ENCODE peak calls at places on chromosomes 6 and 20, in nine cellular contexts. V is ureter; M is left lobe of liver; Q is kidney tubule cell; S is activated CD4-positive, alpha-beta T cell treated with anti-CD3 and anti-CD28 coated beads, Interleukin-2, amount 10 ng/mL, durations not matched to agents 7 days and 5 days; R is left ventricle myocardium superior; X is cardiac fibroblast; C is colonic mucosa; A is hippocampal formation. H is an unnamed sample.

GRCh38 chr6:84224251-84224650 is 3.2 kb downstream of the CEP162 start:
- DNase-seq in V (no peak), M (no peak), Q (no peak), S (no peak), R (no peak), X (no peak), C (no peak), A (no peak), H (no peak)

GRCh38 chr20:49775229-49775693 is 37.4 kb upstream of the SLC9A8 start:
- DNase-seq in V (no peak), M (no peak), Q (peak), S (no peak), R (no peak), X (peak), C (peak), A (no peak), H (no peak)

GRCh38 chr20:52937701-52938100 is 34.5 kb upstream of the TSHZ2 start:
- DNase-seq in V (no peak), M (no peak), Q (peak), S (no peak), R (no peak), X (no peak), C (no peak), A (no peak), H (no peak)

GRCh38 chr20:59158673-59159072 is 4.9 kb upstream of the ZNF831 start:
- DNase-seq in V (no peak), M (no peak), Q (no peak), S (no peak), R (no peak), X (no peak), C (peak), A (no peak), H (no peak)

GRCh38 chr20:61494763-61495595 is 242.9 kb downstream of the CDH4 start:
- DNase-seq in V (no peak), M (no peak), Q (no peak), S (no peak), R (no peak), X (no peak), C (no peak), A (no peak), H (no peak)

GRCh38 chr6:118735320-118735719 is 83.9 kb upstream of the CEP85L start:
- DNase-seq in V (no peak), M (no peak), Q (no peak), S (no peak), R (no peak), X (peak), C (no peak), A (no peak), H (no peak)

GRCh38 chr20:48718914-48719578 is 108.8 kb downstream of the PREX1 start:
- DNase-seq in V (no peak), M (no peak), Q (no peak), S (peak), R (no peak), X (no peak), C (no peak), A (no peak), H (no peak)

GRCh38 chr6:17905611-17906592 is 81.5 kb downstream of the KIF13A start:
- DNase-seq in V (no peak), M (no peak), Q (peak), S (no peak), R (no peak), X (peak), C (no peak), A (no peak), H (no peak)

GRCh38 chr6:54873589-54873988 is 27.0 kb downstream of the FAM83B start:
- DNase-seq in V (no peak), M (no peak), Q (no peak), S (no peak), R (no peak), X (no peak), C (no peak), A (no peak), H (no peak)

GRCh38 chr6:119306396-119306968 is 43.1 kb downstream of the MAN1A1 start:
- DNase-seq in V (no peak), M (no peak), Q (no peak), S (no peak), R (no peak), X (no peak), C (no peak), A (no peak), H (no peak)

GRCh38 chr6:21769405-21769851 is 175.9 kb downstream of the SOX4 start:
- DNase-seq in V (no peak), M (no peak), Q (peak), S (no peak), R (no peak), X (peak), C (no peak), A (no peak), H (no peak)

GRCh38 chr20:12956303-12956702 is 52.5 kb upstream of the SPTLC3 start:
- DNase-seq in V (no peak), M (no peak), Q (no peak), S (no peak), R (no peak), X (no peak), C (no peak), A (no peak), H (no peak)

GRCh38 chr20:41065716-41066115 is 37.1 kb downstream of the TOP1 start:
- DNase-seq in V (no peak), M (no peak), Q (no peak), S (no peak), R (no peak), X (no peak), C (no peak), A (no peak), H (no peak)

GRCh38 chr6:133236898-133237297 is 4.3 kb upstream of the EYA4 start:
- DNase-seq in V (no peak), M (no peak), Q (no peak), S (no peak), R (no peak), X (peak), C (no peak), A (no peak), H (no peak)

GRCh38 chr20:48697845-48698491 is 129.8 kb downstream of the PREX1 start:
- DNase-seq in V (peak), M (peak), Q (peak), S (no peak), R (peak), X (peak), C (peak), A (peak), H (no peak)

GRCh38 chr20:63979549-63980316 is at the start of gene SAMD10:
- DNase-seq in V (no peak), M (no peak), Q (peak), S (peak), R (peak), X (peak), C (peak), A (peak), H (no peak)

GRCh38 chr6:136717297-136717990 is 74.8 kb downstream of the MAP3K5 start:
- DNase-seq in V (no peak), M (no peak), Q (no peak), S (no peak), R (no peak), X (peak), C (no peak), A (no peak), H (no peak)

GRCh38 chr20:50727792-50728485 is 3.4 kb upstream of the PARD6B start:
- DNase-seq in V (no peak), M (peak), Q (peak), S (no peak), R (no peak), X (no peak), C (no peak), A (no peak), H (no peak)

GRCh38 chr6:123515715-123516114 is 121.0 kb downstream of the TRDN start:
- DNase-seq in V (no peak), M (no peak), Q (no peak), S (no peak), R (no peak), X (peak), C (no peak), A (no peak), H (no peak)

GRCh38 chr6:110337481-110337880 is 20.7 kb downstream of the METTL24 start:
- DNase-seq in V (no peak), M (no peak), Q (no peak), S (no peak), R (no peak), X (no peak), C (no peak), A (no peak), H (no peak)

GRCh38 chr20:47988601-47989116 is 203.4 kb upstream of the SULF2 start:
- DNase-seq in V (no peak), M (no peak), Q (no peak), S (no peak), R (no peak), X (no peak), C (no peak), A (no peak), H (no peak)

GRCh38 chr6:106511274-106512047 is 117.8 kb downstream of the RTN4IP1 start:
- DNase-seq in V (no peak), M (peak), Q (peak), S (peak), R (no peak), X (peak), C (peak), A (no peak), H (no peak)